ENCODE peak calls at places on chromosomes 1 and 21, in six cellular contexts. A is Calu3; O is stimulated activated CD4-positive, alpha-beta T cell treated with anti-CD3 and anti-CD28 coated beads, Interleukin-1b, Interleukin-23, amount 100 ng/mL, for 24 hours; N is BJ; E is activated T-cell treated with anti-CD3 and anti-CD28 coated beads, Interleukin-2, amount 50 U/mL, for 4 hours; T is GM23338. Y is an unnamed sample.

GRCh38 chr1:209076688-209077087 is 506.8 kb upstream of the CAMK1G start:
- DNase-seq in A (no peak), O (no peak), E (no peak), N (no peak), T (peak; percentile 74), Y (no peak)

GRCh38 chr1:214123061-214123784 is 135.4 kb downstream of the PROX1 start:
- DNase-seq in E (no peak), O (no peak), T (peak; percentile 93), A (peak; percentile 65), N (no peak), Y (peak; percentile 73)

GRCh38 chr1:57017201-57017600 is 51.4 kb upstream of the C8B start:
- DNase-seq in E (no peak), A (no peak), O (no peak), N (no peak), T (peak; percentile 9), Y (no peak)

GRCh38 chr1:241813768-241814270 is 34.2 kb upstream of the EXO1 start:
- DNase-seq in N (no peak), A (no peak), O (no peak), T (no peak), E (no peak), Y (no peak)

GRCh38 chr1:229887043-229887822 is 179.8 kb upstream of the GALNT2 start:
- DNase-seq in T (no peak), E (no peak), O (no peak), A (no peak), N (no peak), Y (no peak)

GRCh38 chr1:223726380-223727001 is 14.2 kb downstream of the CAPN2 start:
- DNase-seq in A (peak; percentile 85), N (peak; percentile 82), O (peak; percentile 82), T (peak; percentile 87), E (peak; percentile 91), Y (no peak)

GRCh38 chr21:41112740-41113692 is 54.9 kb upstream of the BACE2 start:
- DNase-seq in A (no peak), E (no peak), T (peak; percentile 11), O (no peak), N (peak; percentile 97), Y (no peak)

GRCh38 chr1:68339505-68339904 is 107.2 kb upstream of the WLS start:
- DNase-seq in E (no peak), A (no peak), T (no peak), O (no peak), N (no peak), Y (no peak)

GRCh38 chr1:93779540-93780121 is 98.0 kb upstream of the BCAR3 start:
- DNase-seq in N (peak; percentile 31), A (peak; percentile 14), T (peak; percentile 25), O (no peak), E (no peak), Y (peak; percentile 84)

GRCh38 chr1:204565617-204566582 is 49.7 kb downstream of the MDM4 start:
- DNase-seq in A (peak; percentile 65), O (peak; percentile 19), E (peak; percentile 38), N (peak; percentile 16), T (peak; percentile 88), Y (peak; percentile 85)

GRCh38 chr1:17195731-17196130 is 9.2 kb upstream of the PADI1 start:
- DNase-seq in T (no peak), N (no peak), O (no peak), A (no peak), E (no peak), Y (no peak)

GRCh38 chr1:112599513-112599912 is 19.4 kb downstream of the ST7L start:
- DNase-seq in N (no peak), T (no peak), O (no peak), E (no peak), A (no peak), Y (no peak)

GRCh38 chr1:6365047-6365446 is 28.5 kb downstream of the ACOT7 start:
- DNase-seq in O (no peak), N (no peak), E (peak; percentile 37), A (no peak), T (no peak), Y (no peak)

GRCh38 chr21:33025471-33026298 is at the start of gene OLIG2:
- DNase-seq in O (no peak), E (no peak), A (no peak), N (no peak), T (peak; percentile 98), Y (no peak)